ENCODE peak calls at places on chromosome 19, in five cellular contexts. One of them, this sample, is unnamed.

GRCh38 chr19:45524575-45525129 is 17.4 kb downstream of the VASP start:
- DNase-seq in anterior cingulate cortex: peak
- DNase-seq in caudate nucleus: peak
- DNase-seq in fibroblast of lung: no peak
- DNase-seq in WTC11: no peak
- DNase-seq in this sample: peak

GRCh38 chr19:10339380-10339960 is at the start of gene ICAM3:
- DNase-seq in anterior cingulate cortex: no peak
- DNase-seq in caudate nucleus: no peak
- DNase-seq in fibroblast of lung: no peak
- DNase-seq in WTC11: no peak
- DNase-seq in this sample: no peak

GRCh38 chr19:14277608-14278007 is 71.6 kb upstream of the ADGRL1 start:
- DNase-seq in anterior cingulate cortex: no peak
- DNase-seq in caudate nucleus: no peak
- DNase-seq in fibroblast of lung: no peak
- DNase-seq in WTC11: no peak
- DNase-seq in this sample: no peak

GRCh38 chr19:2426661-2427322 is 594 bp downstream of the TIMM13 start:
- DNase-seq in anterior cingulate cortex: no peak
- DNase-seq in caudate nucleus: no peak
- DNase-seq in fibroblast of lung: peak
- DNase-seq in WTC11: peak
- DNase-seq in this sample: no peak

GRCh38 chr19:49109051-49109450 is 5.1 kb upstream of the LIN7B start:
- DNase-seq in anterior cingulate cortex: no peak
- DNase-seq in caudate nucleus: no peak
- DNase-seq in fibroblast of lung: no peak
- DNase-seq in WTC11: no peak
- DNase-seq in this sample: no peak

GRCh38 chr19:39568604-39569003 is 28.6 kb upstream of the EID2 start:
- DNase-seq in anterior cingulate cortex: no peak
- DNase-seq in caudate nucleus: no peak
- DNase-seq in fibroblast of lung: no peak
- DNase-seq in WTC11: no peak
- DNase-seq in this sample: no peak

GRCh38 chr19:2270572-2271515 is 11.1 kb downstream of the PEAK3 start:
- DNase-seq in anterior cingulate cortex: peak
- DNase-seq in caudate nucleus: peak
- DNase-seq in fibroblast of lung: peak
- DNase-seq in WTC11: peak
- DNase-seq in this sample: peak

GRCh38 chr19:28710278-28710677 is 502.7 kb downstream of the UQCRFS1 start:
- DNase-seq in anterior cingulate cortex: no peak
- DNase-seq in caudate nucleus: no peak
- DNase-seq in fibroblast of lung: peak
- DNase-seq in WTC11: no peak
- DNase-seq in this sample: peak

GRCh38 chr19:18443831-18444230 is 5.9 kb upstream of the ISYNA1 start:
- DNase-seq in anterior cingulate cortex: no peak
- DNase-seq in caudate nucleus: no peak
- DNase-seq in fibroblast of lung: no peak
- DNase-seq in WTC11: no peak
- DNase-seq in this sample: no peak

GRCh38 chr19:49435670-49436069 is 5.7 kb downstream of the SLC17A7 start:
- DNase-seq in anterior cingulate cortex: no peak
- DNase-seq in caudate nucleus: no peak
- DNase-seq in fibroblast of lung: no peak
- DNase-seq in WTC11: no peak
- DNase-seq in this sample: no peak

GRCh38 chr19:2083174-2083854 is 12.8 kb downstream of the MOB3A start:
- DNase-seq in anterior cingulate cortex: no peak
- DNase-seq in caudate nucleus: no peak
- DNase-seq in fibroblast of lung: no peak
- DNase-seq in WTC11: no peak
- DNase-seq in this sample: no peak

GRCh38 chr19:19385131-19385899 is 20.2 kb upstream of the GATAD2A start:
- DNase-seq in anterior cingulate cortex: peak
- DNase-seq in caudate nucleus: peak
- DNase-seq in fibroblast of lung: peak
- DNase-seq in WTC11: peak
- DNase-seq in this sample: peak

GRCh38 chr19:30873003-30873402 is 476.2 kb downstream of the TSHZ3 start:
- DNase-seq in anterior cingulate cortex: no peak
- DNase-seq in caudate nucleus: no peak
- DNase-seq in fibroblast of lung: no peak
- DNase-seq in WTC11: no peak
- DNase-seq in this sample: no peak

GRCh38 chr19:1503089-1503924 is 9.5 kb downstream of the ADAMTSL5 start:
- DNase-seq in anterior cingulate cortex: peak
- DNase-seq in caudate nucleus: peak
- DNase-seq in fibroblast of lung: peak
- DNase-seq in WTC11: peak
- DNase-seq in this sample: peak

GRCh38 chr19:3061214-3062161 is 807 bp downstream of the TLE5 start:
- DNase-seq in anterior cingulate cortex: peak
- DNase-seq in caudate nucleus: peak
- DNase-seq in fibroblast of lung: peak
- DNase-seq in WTC11: no peak
- DNase-seq in this sample: peak

GRCh38 chr19:55340144-55340783 is 588 bp downstream of the KMT5C start:
- DNase-seq in anterior cingulate cortex: no peak
- DNase-seq in caudate nucleus: no peak
- DNase-seq in fibroblast of lung: no peak
- DNase-seq in WTC11: no peak
- DNase-seq in this sample: no peak

GRCh38 chr19:42032428-42032827 is 37.6 kb downstream of the GRIK5 start:
- DNase-seq in anterior cingulate cortex: no peak
- DNase-seq in caudate nucleus: no peak
- DNase-seq in fibroblast of lung: peak
- DNase-seq in WTC11: peak
- DNase-seq in this sample: peak

GRCh38 chr19:51664997-51665396 is 18.4 kb upstream of the SIGLEC14 start:
- DNase-seq in anterior cingulate cortex: no peak
- DNase-seq in caudate nucleus: no peak
- DNase-seq in fibroblast of lung: peak
- DNase-seq in WTC11: no peak
- DNase-seq in this sample: no peak

GRCh38 chr19:2867025-2867991 is at the start of gene ZNF556:
- DNase-seq in anterior cingulate cortex: no peak
- DNase-seq in caudate nucleus: peak
- DNase-seq in fibroblast of lung: no peak
- DNase-seq in WTC11: no peak
- DNase-seq in this sample: peak

GRCh38 chr19:38711726-38712153 is 32.5 kb downstream of the CAPN12 start:
- DNase-seq in anterior cingulate cortex: no peak
- DNase-seq in caudate nucleus: no peak
- DNase-seq in fibroblast of lung: peak
- DNase-seq in WTC11: no peak
- DNase-seq in this sample: no peak

GRCh38 chr19:40588110-40588854 is 11.6 kb downstream of the SHKBP1 start:
- DNase-seq in anterior cingulate cortex: no peak
- DNase-seq in caudate nucleus: no peak
- DNase-seq in fibroblast of lung: peak
- DNase-seq in WTC11: no peak
- DNase-seq in this sample: no peak

GRCh38 chr19:52140077-52140710 is 456 bp upstream of the ZNF616 start:
- DNase-seq in anterior cingulate cortex: no peak
- DNase-seq in caudate nucleus: no peak
- DNase-seq in fibroblast of lung: no peak
- DNase-seq in WTC11: no peak
- DNase-seq in this sample: no peak

GRCh38 chr19:2123682-2124387 is 27.1 kb downstream of the IZUMO4 start:
- DNase-seq in anterior cingulate cortex: no peak
- DNase-seq in caudate nucleus: no peak
- DNase-seq in fibroblast of lung: no peak
- DNase-seq in WTC11: peak
- DNase-seq in this sample: no peak

This sample was measured in globus pallidus.